ENCODE peak calls at places on chromosome X, in nine cellular contexts. E is tibial artery, N is psoas muscle, U is tibial nerve, A is right lobe of liver, P is lung, C is cardiac muscle cell, J is endodermal cell, K is left ventricle myocardium inferior. X is an unnamed sample. For H3K9me3, the result is how much of the 10 kb centered on the place peaks cover.

GRCh38 chrX:145848451-145848850 is 30.8 kb downstream of the SLITRK2 start:
- DNase-seq in P (no peak), E (no peak), J (no peak), U (no peak), A (no peak), C (no peak), N (no peak), K (no peak), X (no peak)

GRCh38 chrX:150688911-150689451 is 4.2 kb upstream of the MTMR1 start:
- DNase-seq in K (no peak), N (no peak), E (no peak), U (no peak), A (no peak), P (no peak), C (no peak), J (peak), X (no peak)

GRCh38 chrX:15946783-15947550 is 92.4 kb upstream of the AP1S2 start:
- DNase-seq in N (no peak), U (no peak), E (no peak), C (no peak), K (no peak), P (no peak), J (peak), A (no peak), X (no peak)

GRCh38 chrX:54423161-54423888 is 16.9 kb upstream of the TSR2 start:
- DNase-seq in C (peak), N (no peak), U (no peak), A (no peak), E (no peak), K (no peak), J (peak), P (no peak), X (no peak)

GRCh38 chrX:48703642-48704481 is 7.3 kb downstream of the SUV39H1 start:
- DNase-seq in P (no peak), U (no peak), C (peak), N (no peak), A (no peak), E (no peak), K (no peak), J (no peak), X (no peak)

GRCh38 chrX:118593407-118593806 is 97.8 kb downstream of the DOCK11 start:
- DNase-seq in K (no peak), J (no peak), E (no peak), N (no peak), A (no peak), U (no peak), C (no peak), P (no peak), X (no peak)

GRCh38 chrX:42606591-42606990 is 171.4 kb downstream of the PPP1R2C start:
- DNase-seq in N (no peak), C (no peak), U (no peak), E (no peak), J (peak), K (no peak), A (no peak), P (no peak), X (no peak)

GRCh38 chrX:113473418-113473817 is 632.8 kb upstream of the AMOT start:
- DNase-seq in A (no peak), J (no peak), C (no peak), K (no peak), N (no peak), E (no peak), P (no peak), U (no peak), X (no peak)

GRCh38 chrX:136251042-136251991 is at the start of gene MAP7D3:
- DNase-seq in U (peak), J (peak), P (peak), E (no peak), A (peak), C (peak), N (peak), K (peak), X (peak)

GRCh38 chrX:17976955-17977354 is 115.9 kb upstream of the RAI2 start:
- DNase-seq in E (no peak), C (no peak), P (no peak), K (no peak), A (no peak), N (no peak), U (no peak), J (no peak), X (no peak)

GRCh38 chrX:69539437-69539836 is 35.3 kb downstream of the NALF2 start:
- DNase-seq in U (no peak), N (no peak), K (no peak), P (no peak), A (no peak), E (no peak), C (no peak), J (no peak), X (no peak)

GRCh38 chrX:139596068-139596467 is 65.5 kb downstream of the F9 start:
- DNase-seq in U (no peak), N (no peak), A (no peak), P (no peak), K (no peak), J (peak), C (no peak), E (no peak), X (no peak)

GRCh38 chrX:73268463-73268862 is 53.8 kb upstream of the NAP1L2 start:
- DNase-seq in E (no peak), N (no peak), P (no peak), J (no peak), A (no peak), K (no peak), U (no peak), C (no peak), X (no peak)

GRCh38 chrX:12443534-12444098 is 305.3 kb downstream of the FRMPD4 start:
- DNase-seq in P (no peak), J (no peak), A (no peak), C (no peak), U (no peak), E (no peak), N (no peak), K (no peak), X (no peak)

GRCh38 chrX:25872786-25873185 is 265.4 kb upstream of the MAGEB18 start:
- DNase-seq in K (no peak), A (no peak), N (no peak), C (no peak), U (no peak), E (no peak), P (no peak), J (no peak), X (no peak)

GRCh38 chrX:115562492-115562872 is 1.5 kb downstream of the PLS3 start:
- DNase-seq in E (no peak), P (no peak), U (no peak), K (no peak), A (no peak), J (no peak), C (peak), N (no peak), X (no peak)

GRCh38 chrX:40474205-40474626 is 106.6 kb upstream of the ATP6AP2 start:
- DNase-seq in A (peak), J (peak), U (no peak), K (peak), C (peak), N (no peak), P (peak), E (no peak), X (no peak)

GRCh38 chrX:7264399-7264798 is 116.4 kb upstream of the PUDP start:
- DNase-seq in J (no peak), K (no peak), P (no peak), E (no peak), N (no peak), A (no peak), C (no peak), U (no peak), X (no peak)

GRCh38 chrX:107659768-107660167 is 31.5 kb downstream of the PRPS1 start:
- DNase-seq in N (no peak), J (no peak), K (no peak), U (peak), A (no peak), C (peak), P (no peak), E (no peak), X (no peak)

GRCh38 chrX:128800138-128800537 is 723.2 kb downstream of the SMARCA1 start:
- DNase-seq in P (no peak), U (no peak), C (no peak), J (no peak), K (no peak), E (no peak), A (no peak), N (no peak), X (no peak)

GRCh38 chrX:146477341-146477740 is 332.2 kb upstream of the CXorf51B start:
- DNase-seq in N (no peak), K (no peak), C (no peak), P (no peak), A (no peak), E (no peak), J (no peak), U (no peak), X (no peak)

GRCh38 chrX:155864655-155865054 is 16.5 kb upstream of the VAMP7 start:
- DNase-seq in P (no peak), K (no peak), J (no peak), N (no peak), U (no peak), A (no peak), E (no peak), C (no peak), X (no peak)

GRCh38 chrX:139091878-139092277 is 380.4 kb upstream of the FGF13 start:
- DNase-seq in A (no peak), C (no peak), E (no peak), P (no peak), K (no peak), J (no peak), N (no peak), U (no peak), X (no peak)

GRCh38 chrX:43693602-43694406 is 37.7 kb downstream of the MAOA start:
- DNase-seq in U (no peak), E (no peak), K (no peak), C (no peak), A (peak), N (no peak), P (no peak), J (no peak), X (no peak)

GRCh38 chrX:154074199-154074598 is 23.3 kb downstream of the MECP2 start:
- DNase-seq in P (no peak), J (peak), C (peak), E (no peak), N (no peak), A (no peak), K (no peak), U (no peak), X (no peak)

GRCh38 chrX:45267007-45267406 is 66.3 kb upstream of the DIPK2B start:
- DNase-seq in K (no peak), C (no peak), J (no peak), U (no peak), E (no peak), N (no peak), A (no peak), P (no peak), X (no peak)

GRCh38 chrX:150587585-150588503 is 19.4 kb downstream of the MTM1 start:
- DNase-seq in J (peak), K (no peak), P (no peak), N (no peak), C (no peak), E (no peak), A (no peak), U (peak), X (peak)

GRCh38 chrX:125131146-125131545 is 188.5 kb upstream of the TEX13C start:
- DNase-seq in E (no peak), P (no peak), A (no peak), N (no peak), C (peak), K (no peak), J (no peak), U (no peak), X (no peak)

GRCh38 chrX:68672581-68673318 is 25.3 kb downstream of the STARD8 start:
- DNase-seq in P (no peak), A (no peak), E (no peak), C (no peak), N (peak), U (peak), J (peak), K (peak), X (no peak)

GRCh38 chrX:31461266-31461665 is 389.4 kb upstream of the FTHL17 start:
- DNase-seq in N (no peak), P (no peak), A (no peak), C (no peak), J (no peak), E (no peak), U (no peak), K (no peak), X (no peak)

GRCh38 chrX:17441965-17442364 is 67.0 kb downstream of the NHS start:
- DNase-seq in U (no peak), J (no peak), P (no peak), K (no peak), A (no peak), C (no peak), N (no peak), E (no peak), X (no peak)

GRCh38 chrX:72057331-72057730 is 74.4 kb downstream of the RTL5 start:
- DNase-seq in N (no peak), A (no peak), U (peak), P (no peak), C (no peak), J (no peak), K (no peak), E (no peak), X (no peak)

GRCh38 chrX:71107245-71107644 is 705 bp upstream of the CXorf65 start:
- DNase-seq in N (no peak), C (no peak), K (no peak), E (no peak), P (no peak), J (no peak), A (no peak), U (no peak), X (no peak)

GRCh38 chrX:38166478-38167083 is 54.1 kb downstream of the SRPX start:
- DNase-seq in E (no peak), N (no peak), K (no peak), A (no peak), J (no peak), U (peak), C (peak), P (no peak), X (no peak)

GRCh38 chrX:149472620-149473019 is 32.5 kb downstream of the IDS start:
- DNase-seq in A (peak), J (no peak), K (no peak), E (no peak), C (no peak), P (no peak), U (no peak), N (no peak), X (no peak)

GRCh38 chrX:154648931-154649863 is 4.2 kb downstream of the CTAG2 start:
- DNase-seq in U (no peak), K (no peak), P (no peak), C (no peak), N (no peak), J (no peak), A (no peak), E (no peak), X (no peak)

GRCh38 chrX:103376118-103376978 is at the start of gene BEX3:
- DNase-seq in C (peak), N (peak), J (peak), P (peak), U (peak), K (peak), E (peak), A (peak), X (peak)

GRCh38 chrX:80246273-80246672 is 174.0 kb upstream of the TENT5D start:
- DNase-seq in E (no peak), A (no peak), C (no peak), K (no peak), N (no peak), U (no peak), J (no peak), P (no peak), X (no peak)

GRCh38 chrX:69231903-69232302 is 66.7 kb upstream of the PJA1 start:
- DNase-seq in A (no peak), U (no peak), K (no peak), J (peak), C (no peak), N (no peak), P (no peak), E (no peak), X (no peak)

GRCh38 chrX:22666441-22666840 is 333.3 kb upstream of the DDX53 start:
- DNase-seq in U (no peak), P (no peak), N (no peak), A (no peak), E (no peak), K (no peak), J (peak), C (peak), X (no peak)
- TF ChIP-seq CTCF in U (no peak), P (no peak), N (no peak), A (no peak), E (no peak), K (no peak), J (peak), C (peak), X (no peak)

DNA sequence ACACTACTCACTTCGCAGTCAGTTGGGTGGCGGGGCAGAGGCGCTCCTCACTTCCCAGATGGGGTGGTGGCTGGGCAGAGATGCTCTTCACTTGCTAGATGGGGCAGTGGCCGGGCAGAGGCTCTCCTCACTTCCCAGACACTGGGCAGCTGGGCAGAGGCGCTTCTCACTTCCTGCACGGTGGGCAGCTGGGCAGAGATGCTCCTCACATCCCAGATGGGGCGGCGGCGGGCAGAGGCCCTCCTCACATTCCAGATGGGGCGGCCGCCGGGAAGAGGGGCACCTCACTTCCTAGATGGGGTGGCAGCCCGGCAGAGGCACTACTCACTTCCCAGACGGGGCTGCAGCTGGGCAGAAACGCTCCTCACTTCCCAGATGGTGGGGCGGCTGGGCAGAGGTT is 199.8 kb downstream of the RTL9 start:
- DNase-seq in P (no peak), C (no peak), K (no peak), A (no peak), J (no peak), U (no peak), N (no peak), E (no peak), X (no peak)
- H3K9me3 ChIP-seq in P (under half), C (under half), K (under half), A (under half), J (under half), U (under half), N (under half), E (under half), X (under half)

GRCh38 chrX:1294301-1295067 is 25.9 kb downstream of the CSF2RA start:
- DNase-seq in U (no peak), E (no peak), N (no peak), J (no peak), A (no peak), P (no peak), C (no peak), K (no peak), X (no peak)
- TF ChIP-seq CTCF in U (no peak), E (no peak), N (no peak), J (no peak), A (no peak), P (no peak), C (no peak), K (no peak), X (no peak)

GRCh38 chrX:66677430-66677829 is 38.6 kb upstream of the EDA2R start:
- DNase-seq in C (no peak), J (no peak), N (no peak), E (no peak), K (no peak), A (no peak), P (no peak), U (no peak), X (no peak)
- H3K9me3 ChIP-seq in C (under half), J (under half), N (under half), E (under half), K (under half), A (under half), P (under half), U (under half), X (under half)

GRCh38 chrX:100368167-100368566 is 41.9 kb downstream of the PCDH19 start:
- DNase-seq in K (no peak), A (peak), J (peak), E (no peak), C (peak), P (no peak), U (no peak), N (no peak), X (no peak)
- TF ChIP-seq CTCF in K (peak), A (peak), J (peak), E (no peak), C (peak), P (no peak), U (no peak), N (peak), X (no peak)

GRCh38 chrX:681989-682388 is 51.4 kb downstream of the SHOX start:
- DNase-seq in C (no peak), K (no peak), N (no peak), A (no peak), J (no peak), E (no peak), U (no peak), P (no peak), X (no peak)

GRCh38 chrX:689983-690382 is 59.4 kb downstream of the SHOX start:
- DNase-seq in C (no peak), N (no peak), P (no peak), K (no peak), A (no peak), U (no peak), E (no peak), J (no peak), X (no peak)

GRCh38 chrX:683572-683971 is 53.0 kb downstream of the SHOX start:
- DNase-seq in J (no peak), K (no peak), P (no peak), A (no peak), C (no peak), U (no peak), N (no peak), E (no peak), X (no peak)

GRCh38 chrX:682892-683291 is 52.3 kb downstream of the SHOX start:
- DNase-seq in P (no peak), C (no peak), A (no peak), N (no peak), E (no peak), K (no peak), U (no peak), J (no peak), X (no peak)

GRCh38 chrX:685120-686032 is 54.8 kb downstream of the SHOX start:
- DNase-seq in K (no peak), C (no peak), U (no peak), A (no peak), J (no peak), E (no peak), P (no peak), N (no peak), X (no peak)
- H3K9me3 ChIP-seq in K (under half), C (under half), U (under half), A (under half), J (under half), E (under half), P (under half), N (under half), X (under half)

DNA sequence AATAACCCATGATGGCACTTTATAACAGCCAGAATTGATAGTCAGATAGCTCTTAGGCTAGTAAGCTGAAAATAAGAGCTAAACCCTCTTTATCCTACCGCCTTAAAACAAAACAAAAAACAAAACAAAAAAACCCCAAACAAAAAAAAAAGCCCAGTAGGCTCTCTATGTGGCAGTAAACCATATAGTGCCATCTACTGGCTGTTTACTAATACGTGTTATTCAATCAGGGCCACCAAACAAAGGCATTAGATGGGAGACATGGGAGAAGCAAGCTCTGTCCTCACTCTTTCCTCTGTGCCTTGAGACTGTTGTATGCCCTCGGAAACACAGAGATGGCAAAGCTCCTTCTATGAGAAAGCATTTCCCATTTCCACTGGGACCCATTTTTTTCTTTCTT is 148.8 kb upstream of the MID1 start:
- DNase-seq in J (no peak), K (no peak), C (peak), E (no peak), A (no peak), N (no peak), U (no peak), P (no peak), X (no peak)
- TF ChIP-seq CTCF in J (peak), K (peak), C (peak), E (no peak), A (peak), N (peak), U (peak), P (no peak), X (no peak)

GRCh38 chrX:153052534-153052933 is 3.7 kb upstream of the PNMA3 start:
- DNase-seq in E (no peak), C (no peak), N (no peak), U (no peak), J (no peak), A (no peak), P (no peak), K (no peak), X (no peak)

GRCh38 chrX:153049093-153049492 is 7.2 kb upstream of the PNMA3 start:
- DNase-seq in U (no peak), E (no peak), N (no peak), J (no peak), C (no peak), A (no peak), K (no peak), P (no peak), X (no peak)
- H3K9me3 ChIP-seq in U (under half), E (under half), N (under half), J (under half), C (under half), A (under half), K (under half), P (under half), X (under half)